ENCODE peak calls at places on chromosome 21, in four cellular contexts. F is GM12891, D is GM12878, L is HL-60. X is an unnamed sample.

GRCh38 chr21:39843483-39843882 is 23.8 kb upstream of the PCP4 start:
- DNase-seq in L (no peak), F (no peak), D (no peak), X (no peak)

GRCh38 chr21:42523211-42523610 is 9.6 kb downstream of the SLC37A1 start:
- DNase-seq in D (no peak), F (no peak), L (no peak), X (no peak)

GRCh38 chr21:34223376-34223775 is 140.4 kb upstream of the KCNE2 start:
- DNase-seq in L (no peak), F (no peak), D (no peak), X (no peak)

GRCh38 chr21:29149771-29150425 is 19.5 kb downstream of the MAP3K7CL start:
- DNase-seq in D (no peak), F (no peak), L (no peak), X (no peak)

GRCh38 chr21:34796518-34797201 is 127.9 kb downstream of the CLIC6 start:
- DNase-seq in L (no peak), D (no peak), F (no peak), X (no peak)

GRCh38 chr21:39055167-39055767 is 128.0 kb downstream of the PSMG1 start:
- DNase-seq in F (no peak), D (no peak), L (peak), X (no peak)

GRCh38 chr21:29350246-29350779 is 51.6 kb downstream of the BACH1 start:
- DNase-seq in F (no peak), D (no peak), L (no peak), X (no peak)

GRCh38 chr21:29827236-29827635 is 112.6 kb downstream of the GRIK1 start:
- DNase-seq in L (no peak), F (no peak), D (no peak), X (no peak)

GRCh38 chr21:42164064-42164789 is 54.7 kb upstream of the ABCG1 start:
- DNase-seq in F (peak), L (no peak), D (no peak), X (no peak)

GRCh38 chr21:34865922-34866271 is 183.2 kb downstream of the RUNX1 start:
- DNase-seq in F (no peak), L (peak), D (peak), X (no peak)

GRCh38 chr21:21200939-21201610 is 202.9 kb downstream of the NCAM2 start:
- DNase-seq in L (no peak), D (no peak), F (no peak), X (no peak)

GRCh38 chr21:33916200-33916567 is 580 bp upstream of the ATP5PO start:
- DNase-seq in D (no peak), L (no peak), F (no peak), X (no peak)

GRCh38 chr21:26962516-26963305 is 4.2 kb downstream of the ADAMTS5 start:
- DNase-seq in L (no peak), F (no peak), D (no peak), X (no peak)

GRCh38 chr21:25556087-25556486 is 51.2 kb downstream of the MRPL39 start:
- DNase-seq in L (no peak), F (no peak), D (no peak), X (no peak)

GRCh38 chr21:39379986-39380891 is 31.4 kb upstream of the HMGN1 start:
- DNase-seq in D (peak), F (peak), L (peak), X (peak)

GRCh38 chr21:34365794-34366193 is 2.0 kb downstream of the KCNE2 start:
- DNase-seq in F (no peak), L (no peak), D (no peak), X (no peak)

GRCh38 chr21:24590261-24590660 is 1017.0 kb downstream of the MRPL39 start:
- DNase-seq in L (no peak), F (no peak), D (no peak), X (no peak)

GRCh38 chr21:41995577-41995976 is 14.6 kb downstream of the ZBTB21 start:
- DNase-seq in D (no peak), L (no peak), F (no peak), X (no peak)

GRCh38 chr21:41634858-41635257 is 126.9 kb upstream of the TMPRSS2 start:
- DNase-seq in F (no peak), D (no peak), L (no peak), X (no peak)

GRCh38 chr21:44986471-44987291 is 46.9 kb downstream of the SLX9 start:
- DNase-seq in F (no peak), L (no peak), D (no peak), X (no peak)
- TF ChIP-seq SPI1 in F (no peak), L (no peak), D (no peak), X (no peak)

DNA sequence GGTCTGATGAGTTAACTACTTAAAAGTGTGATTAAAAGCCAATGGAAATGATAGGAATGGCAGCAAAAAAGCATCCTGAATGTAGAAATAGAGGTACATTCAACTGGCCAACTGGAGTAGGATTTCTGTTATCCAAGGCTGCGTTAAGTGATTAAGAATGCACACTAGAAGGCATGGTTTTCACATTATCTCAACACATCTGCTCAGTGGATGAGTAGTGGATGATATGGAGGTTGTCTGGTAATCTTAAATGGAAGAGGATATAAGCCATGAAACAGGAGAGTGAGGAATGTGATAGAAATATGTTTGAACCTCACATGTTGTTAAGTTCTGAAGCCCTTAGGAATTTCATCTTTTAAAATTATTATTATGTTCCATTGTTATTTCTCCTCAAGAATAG is 839.9 kb downstream of the USP25 start:
- DNase-seq in D (no peak), F (no peak), L (no peak), X (no peak)
- TF ChIP-seq SPI1 in D (no peak), F (no peak), L (no peak), X (no peak)

GRCh38 chr21:44837537-44837936 is 19.7 kb upstream of the SUMO3 start:
- DNase-seq in L (no peak), D (no peak), F (no peak), X (no peak)
- TF ChIP-seq SPI1 in L (no peak), D (no peak), F (no peak), X (no peak)

GRCh38 chr21:37642493-37642892 is 273.8 kb downstream of the KCNJ6 start:
- DNase-seq in L (no peak), F (no peak), D (no peak), X (peak)

GRCh38 chr21:37647781-37648180 is 268.5 kb downstream of the KCNJ6 start:
- DNase-seq in F (no peak), D (no peak), L (no peak), X (no peak)

GRCh38 chr21:37644666-37645065 is 271.6 kb downstream of the KCNJ6 start:
- DNase-seq in D (no peak), F (no peak), L (no peak), X (no peak)

DNA sequence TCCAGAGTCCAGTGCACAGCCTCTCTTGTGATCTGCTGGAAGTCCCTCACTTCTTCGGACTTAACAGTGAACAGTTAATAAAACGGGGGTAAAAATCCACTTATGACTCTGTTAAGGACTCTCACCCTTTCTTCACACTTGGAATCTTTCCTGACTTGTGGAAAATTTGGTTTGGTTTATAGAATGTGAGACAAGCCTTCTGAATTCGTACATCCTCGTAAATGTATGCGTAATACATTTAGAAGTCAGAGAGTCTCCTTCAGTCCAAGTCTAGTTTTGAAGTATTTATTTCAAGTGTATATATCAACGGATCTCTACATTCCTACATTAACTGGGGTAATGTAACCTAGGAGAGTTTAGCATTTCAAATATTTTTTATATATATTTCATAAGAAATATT is 270.4 kb downstream of the KCNJ6 start:
- DNase-seq in F (no peak), D (no peak), L (no peak), X (no peak)
- TF ChIP-seq SPI1 in F (no peak), D (no peak), L (no peak), X (no peak)

GRCh38 chr21:28066051-28066450 is 926.6 kb downstream of the LTN1 start:
- DNase-seq in D (no peak), L (no peak), F (no peak), X (no peak)
- TF ChIP-seq SPI1 in D (peak), L (peak), F (peak), X (no peak)

DNA sequence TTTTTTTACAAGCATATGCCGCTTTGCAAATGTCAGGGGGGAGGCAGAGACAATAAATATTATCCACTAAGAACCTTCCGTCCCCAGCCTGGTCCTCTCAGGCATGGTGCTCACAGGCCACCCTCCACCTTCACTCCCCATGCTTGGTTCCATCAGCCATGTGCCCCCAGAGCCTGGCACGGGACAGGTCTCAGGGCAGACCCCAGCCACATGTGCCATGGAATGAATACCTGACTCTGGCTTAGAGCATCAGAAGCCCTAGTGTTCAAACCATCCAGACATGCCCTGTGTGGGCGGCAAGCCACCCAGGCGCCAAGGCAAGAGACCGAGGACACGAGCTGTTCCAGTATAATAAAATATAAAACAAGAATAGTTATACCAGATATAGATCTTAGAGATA is 5.4 kb downstream of the LSS start:
- DNase-seq in D (no peak), F (no peak), L (no peak), X (no peak)
- TF ChIP-seq SPI1 in D (no peak), F (no peak), L (no peak), X (no peak)